ENCODE peak calls at places on chromosomes 5 and 9, in four cellular contexts. V is GM12878, D is K562, W is HepG2. Z is an unnamed sample.

GRCh38 chr9:69785757-69786156 is 25.9 kb upstream of the PTAR1 start:
- DNase-seq in V (no peak), D (no peak), W (no peak), Z (no peak)

GRCh38 chr9:114372971-114373591 is 14.7 kb downstream of the AKNA start:
- DNase-seq in V (peak), D (no peak), W (no peak), Z (no peak)

GRCh38 chr9:127360829-127361228 is 36.1 kb upstream of the SLC2A8 start:
- DNase-seq in V (no peak), D (peak), W (peak), Z (peak)

GRCh38 chr9:16267336-16268036 is 603.0 kb downstream of the BNC2 start:
- DNase-seq in V (no peak), D (no peak), W (peak), Z (no peak)

GRCh38 chr5:57754616-57755015 is 272.0 kb upstream of the ACTBL2 start:
- DNase-seq in V (no peak), D (no peak), W (no peak), Z (no peak)

GRCh38 chr5:169875091-169875727 is 105.1 kb downstream of the INSYN2B start:
- DNase-seq in V (no peak), D (no peak), W (no peak), Z (no peak)

GRCh38 chr9:20558609-20559016 is 63.7 kb downstream of the MLLT3 start:
- DNase-seq in V (no peak), D (no peak), W (no peak), Z (no peak)

GRCh38 chr9:133762488-133763271 is 24.5 kb upstream of the SARDH start:
- DNase-seq in V (no peak), D (no peak), W (no peak), Z (no peak)

GRCh38 chr9:32344551-32345182 is 39.8 kb upstream of the ACO1 start:
- DNase-seq in V (no peak), D (no peak), W (no peak), Z (peak)

GRCh38 chr5:146290318-146290717 is 48.3 kb upstream of the POU4F3 start:
- DNase-seq in V (no peak), D (no peak), W (no peak), Z (no peak)
- TF ChIP-seq ATF2 in V (no peak), D (no peak), W (no peak), Z (no peak)

GRCh38 chr9:136762915-136763648 is 1.2 kb downstream of the LCN15 start:
- DNase-seq in V (no peak), D (peak), W (peak), Z (peak)
- TF ChIP-seq ESRRA in V (no peak), D (no peak), W (no peak), Z (no peak)

GRCh38 chr9:87516222-87516930 is 18.7 kb downstream of the DAPK1 start:
- DNase-seq in V (no peak), D (peak), W (peak), Z (no peak)

GRCh38 chr9:87515588-87516221 is 18.0 kb downstream of the DAPK1 start:
- DNase-seq in V (no peak), D (peak), W (no peak), Z (no peak)

GRCh38 chr9:87514136-87514535 is 16.5 kb downstream of the DAPK1 start:
- DNase-seq in V (no peak), D (no peak), W (peak), Z (no peak)

GRCh38 chr9:87516931-87517300 is 19.2 kb downstream of the DAPK1 start:
- DNase-seq in V (no peak), D (no peak), W (no peak), Z (no peak)

DNA sequence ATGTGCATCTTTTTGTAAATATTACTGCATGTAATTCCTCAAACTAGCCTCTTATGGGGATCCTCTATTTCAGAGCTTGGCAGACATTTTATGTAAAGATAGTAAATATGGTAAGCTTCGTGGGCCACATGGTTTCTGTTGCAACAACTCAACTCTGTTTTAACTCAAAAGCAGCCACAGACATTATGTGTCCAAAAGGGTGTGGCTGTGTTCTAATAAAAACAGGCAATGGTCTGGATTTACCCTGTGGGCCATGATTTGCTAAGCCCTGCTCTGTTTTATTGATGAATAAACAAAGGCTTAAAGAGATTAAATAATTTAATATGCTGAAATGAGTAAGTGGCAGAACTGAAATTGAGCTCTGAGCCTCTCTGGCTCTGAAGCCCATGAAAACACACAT is 17.4 kb downstream of the DAPK1 start:
- DNase-seq in V (no peak), D (no peak), W (no peak), Z (no peak)
- TF ChIP-seq ATF2 in V (no peak), D (no peak), W (no peak), Z (no peak)

DNA sequence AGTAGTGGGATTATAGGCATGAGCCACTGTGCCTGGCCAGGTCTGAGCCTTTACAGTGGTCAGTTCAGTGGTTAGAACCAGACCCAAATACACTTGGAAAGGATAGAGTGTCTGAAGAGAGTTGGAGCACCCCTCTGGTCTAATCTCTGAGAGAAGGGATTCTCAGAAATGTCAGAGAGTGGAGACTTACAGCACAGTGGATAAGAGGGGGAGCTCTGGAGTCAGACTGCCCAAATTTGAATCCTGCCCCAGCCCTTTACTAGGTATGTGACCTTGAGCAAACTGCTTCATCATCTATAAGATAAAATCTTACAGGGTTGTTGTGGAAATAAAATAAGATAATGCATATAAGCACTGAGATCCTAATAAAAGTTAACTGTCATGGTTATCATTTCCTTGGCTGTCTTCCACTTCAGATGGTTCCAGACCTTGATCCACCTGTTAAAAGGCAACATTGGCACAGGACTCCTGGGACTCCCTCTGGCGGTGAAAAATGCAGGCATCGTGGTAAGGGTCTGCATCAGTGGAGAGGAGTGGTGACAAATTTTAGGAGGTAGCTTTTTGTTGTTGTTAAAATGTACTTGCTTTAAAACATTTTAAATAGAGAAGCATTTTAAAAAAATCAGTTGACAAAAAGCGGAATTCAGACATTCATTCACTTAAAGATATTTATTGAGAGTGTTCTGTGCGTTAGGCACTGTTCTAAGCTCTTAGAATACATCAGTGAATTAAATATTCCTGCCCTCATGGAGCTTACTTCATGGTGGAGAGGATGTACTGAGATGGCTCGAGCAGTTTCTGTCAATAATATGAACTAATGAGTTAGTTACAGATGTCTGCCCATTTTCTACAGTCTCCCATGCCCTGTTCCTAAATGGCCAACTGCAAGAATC is 16.0 kb downstream of the SLC36A1 start:
- DNase-seq in V (no peak), D (no peak), W (peak), Z (peak)
- TF ChIP-seq ESRRA in V (no peak), D (no peak), W (no peak), Z (no peak)

GRCh38 chr5:178831049-178831448 is 28.7 kb upstream of the ZNF354B start:
- DNase-seq in V (no peak), D (no peak), W (no peak), Z (peak)
- TF ChIP-seq ATF2 in V (no peak), D (no peak), W (no peak), Z (no peak)

DNA sequence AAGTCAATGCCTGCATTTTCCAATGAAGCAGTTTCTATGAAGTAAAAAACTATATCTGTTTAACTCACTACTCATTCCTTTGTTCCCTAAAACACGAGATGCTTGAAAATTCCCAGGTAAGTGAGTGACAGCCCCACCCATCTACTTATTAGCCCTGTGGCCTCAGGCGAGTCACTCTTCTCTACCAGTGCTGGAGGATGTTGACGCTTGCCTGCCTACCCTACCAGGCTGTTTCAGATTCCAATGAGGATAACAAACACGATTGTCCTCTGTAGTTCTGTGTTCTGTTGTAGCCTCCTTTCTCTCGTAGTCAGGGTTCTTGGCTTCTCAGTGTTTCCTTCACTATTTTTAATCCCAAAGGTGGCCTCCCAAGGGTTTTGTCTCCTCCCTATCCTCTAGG is 388.8 kb downstream of the KDM4C start:
- DNase-seq in V (no peak), D (no peak), W (no peak), Z (no peak)
- TF ChIP-seq ESRRA in V (no peak), D (no peak), W (no peak), Z (no peak)

DNA sequence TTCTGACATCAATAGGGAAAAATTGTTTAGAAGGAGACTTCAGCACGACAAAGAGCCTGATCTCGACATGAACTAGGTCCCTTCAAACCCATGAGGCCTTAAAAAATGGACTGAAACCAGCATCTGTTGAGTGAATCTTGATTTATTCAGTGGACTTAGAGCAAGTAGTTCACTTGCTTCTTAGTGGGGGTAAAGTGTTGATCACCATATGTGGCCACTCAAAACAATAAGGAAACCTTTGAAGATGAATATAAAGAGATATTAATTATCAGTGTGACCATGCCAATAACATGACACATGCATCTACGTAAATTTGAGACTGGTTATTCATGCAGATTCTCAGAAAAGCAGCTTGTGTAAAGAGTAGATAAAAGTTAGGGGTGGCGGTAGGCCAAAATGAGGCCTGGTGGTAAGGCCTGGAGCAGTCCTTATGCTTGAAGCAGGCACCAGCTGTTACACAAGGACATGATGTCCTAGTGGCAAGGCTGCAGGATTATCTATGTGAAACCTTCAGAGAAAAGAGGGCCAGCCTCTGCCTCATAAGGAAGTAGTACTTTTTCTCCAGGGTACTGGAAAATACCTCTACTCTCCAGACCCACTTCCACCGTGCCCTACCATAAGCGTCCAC is 61.3 kb downstream of the S1PR3 start:
- DNase-seq in V (no peak), D (no peak), W (no peak), Z (no peak)
- TF ChIP-seq ATF2 in V (no peak), D (no peak), W (no peak), Z (no peak)

Z was measured in WTC11.